ENCODE peak calls at places on chromosomes 2 and 18, in four cellular contexts. One of them, this sample, is unnamed.

GRCh38 chr2:188096910-188097309 is 194.8 kb upstream of the GULP1 start:
- DNase-seq in GM12878: no peak
- DNase-seq in pancreas: no peak
- DNase-seq in endodermal cell: no peak
- DNase-seq in this sample: no peak

GRCh38 chr2:236946871-236947270 is 138.8 kb upstream of the COPS8 start:
- DNase-seq in endodermal cell: peak
- DNase-seq in GM12878: no peak
- DNase-seq in pancreas: no peak
- DNase-seq in this sample: no peak

GRCh38 chr18:26335139-26335933 is 109.1 kb downstream of the TAF4B start:
- DNase-seq in pancreas: no peak
- DNase-seq in GM12878: no peak
- DNase-seq in endodermal cell: no peak
- DNase-seq in this sample: no peak

GRCh38 chr2:58680938-58681337 is 439.8 kb upstream of the FANCL start:
- DNase-seq in endodermal cell: no peak
- DNase-seq in GM12878: no peak
- DNase-seq in pancreas: no peak
- DNase-seq in this sample: no peak

GRCh38 chr18:47175283-47175894 is 775 bp downstream of the IER3IP1 start:
- DNase-seq in GM12878: no peak
- DNase-seq in endodermal cell: no peak
- DNase-seq in pancreas: no peak
- DNase-seq in this sample: no peak

GRCh38 chr2:228039752-228040534 is 141.5 kb downstream of the SPHKAP start:
- DNase-seq in GM12878: no peak
- DNase-seq in pancreas: no peak
- DNase-seq in endodermal cell: no peak
- DNase-seq in this sample: no peak

GRCh38 chr2:210337159-210337558 is 22.2 kb upstream of the MYL1 start:
- DNase-seq in pancreas: no peak
- DNase-seq in GM12878: no peak
- DNase-seq in endodermal cell: peak
- DNase-seq in this sample: no peak

GRCh38 chr2:83068706-83069105 is 1390.4 kb downstream of the SUCLG1 start:
- DNase-seq in pancreas: no peak
- DNase-seq in GM12878: no peak
- DNase-seq in endodermal cell: no peak
- DNase-seq in this sample: no peak

GRCh38 chr2:174878537-174879147 is 114.4 kb upstream of the CHRNA1 start:
- DNase-seq in pancreas: no peak
- DNase-seq in GM12878: no peak
- DNase-seq in endodermal cell: no peak
- DNase-seq in this sample: no peak

GRCh38 chr2:77443076-77443475 is 79.1 kb downstream of the LRRTM4 start:
- DNase-seq in GM12878: no peak
- DNase-seq in pancreas: no peak
- DNase-seq in endodermal cell: no peak
- DNase-seq in this sample: no peak

GRCh38 chr18:26804474-26804873 is 61.0 kb downstream of the AQP4 start:
- DNase-seq in GM12878: no peak
- DNase-seq in pancreas: no peak
- DNase-seq in endodermal cell: peak
- DNase-seq in this sample: no peak

GRCh38 chr18:23069481-23069880 is 65.8 kb upstream of the CABLES1 start:
- DNase-seq in pancreas: no peak
- DNase-seq in GM12878: no peak
- DNase-seq in endodermal cell: no peak
- DNase-seq in this sample: no peak

GRCh38 chr2:60216452-60216995 is 336.9 kb downstream of the BCL11A start:
- DNase-seq in pancreas: no peak
- DNase-seq in GM12878: no peak
- DNase-seq in endodermal cell: no peak
- DNase-seq in this sample: no peak

GRCh38 chr2:197024206-197024605 is 97.7 kb upstream of the PGAP1 start:
- DNase-seq in GM12878: no peak
- DNase-seq in pancreas: no peak
- DNase-seq in endodermal cell: no peak
- DNase-seq in this sample: no peak

GRCh38 chr2:36973320-36973719 is 7.0 kb upstream of the STRN start:
- DNase-seq in pancreas: no peak
- DNase-seq in GM12878: no peak
- DNase-seq in endodermal cell: no peak
- DNase-seq in this sample: no peak

GRCh38 chr18:67367540-67367939 is 149.0 kb downstream of the DSEL start:
- DNase-seq in pancreas: no peak
- DNase-seq in endodermal cell: no peak
- DNase-seq in GM12878: no peak
- DNase-seq in this sample: no peak

GRCh38 chr2:226078656-226079055 is 679.1 kb downstream of the NYAP2 start:
- DNase-seq in endodermal cell: no peak
- DNase-seq in pancreas: no peak
- DNase-seq in GM12878: no peak
- DNase-seq in this sample: no peak

GRCh38 chr2:41717883-41718282 is 329.9 kb upstream of the PKDCC start:
- DNase-seq in GM12878: no peak
- DNase-seq in pancreas: no peak
- DNase-seq in endodermal cell: no peak
- DNase-seq in this sample: no peak

GRCh38 chr2:239057533-239057932 is 209.6 kb downstream of the TWIST2 start:
- DNase-seq in pancreas: no peak
- DNase-seq in endodermal cell: no peak
- DNase-seq in GM12878: no peak
- DNase-seq in this sample: no peak

GRCh38 chr2:98347298-98348065 is 1.2 kb downstream of the CNGA3 start:
- DNase-seq in GM12878: no peak
- DNase-seq in pancreas: no peak
- DNase-seq in endodermal cell: peak
- DNase-seq in this sample: no peak

GRCh38 chr18:78783564-78783960 is 196.1 kb upstream of the SALL3 start:
- DNase-seq in pancreas: no peak
- DNase-seq in endodermal cell: no peak
- DNase-seq in GM12878: no peak
- DNase-seq in this sample: no peak

GRCh38 chr2:168427451-168427850 is 28.6 kb upstream of the CERS6 start:
- DNase-seq in GM12878: no peak
- DNase-seq in endodermal cell: no peak
- DNase-seq in pancreas: no peak
- DNase-seq in this sample: no peak

GRCh38 chr2:168338803-168339437 is 91.5 kb upstream of the STK39 start:
- DNase-seq in GM12878: no peak
- DNase-seq in endodermal cell: no peak
- DNase-seq in pancreas: no peak
- DNase-seq in this sample: no peak

GRCh38 chr18:11561293-11561692 is 48.1 kb upstream of the SLC35G4 start:
- DNase-seq in pancreas: no peak
- DNase-seq in GM12878: no peak
- DNase-seq in endodermal cell: no peak
- DNase-seq in this sample: no peak

GRCh38 chr2:203890733-203891132 is 23.2 kb downstream of the CTLA4 start:
- DNase-seq in pancreas: no peak
- DNase-seq in GM12878: no peak
- DNase-seq in endodermal cell: no peak
- DNase-seq in this sample: no peak

GRCh38 chr18:50107468-50107867 is 87.5 kb downstream of the MYO5B start:
- DNase-seq in pancreas: no peak
- DNase-seq in endodermal cell: peak
- DNase-seq in GM12878: no peak
- DNase-seq in this sample: no peak

GRCh38 chr2:20514596-20515269 is 67.9 kb downstream of the RHOB start:
- DNase-seq in GM12878: no peak
- DNase-seq in endodermal cell: no peak
- DNase-seq in pancreas: no peak
- DNase-seq in this sample: peak

DNA sequence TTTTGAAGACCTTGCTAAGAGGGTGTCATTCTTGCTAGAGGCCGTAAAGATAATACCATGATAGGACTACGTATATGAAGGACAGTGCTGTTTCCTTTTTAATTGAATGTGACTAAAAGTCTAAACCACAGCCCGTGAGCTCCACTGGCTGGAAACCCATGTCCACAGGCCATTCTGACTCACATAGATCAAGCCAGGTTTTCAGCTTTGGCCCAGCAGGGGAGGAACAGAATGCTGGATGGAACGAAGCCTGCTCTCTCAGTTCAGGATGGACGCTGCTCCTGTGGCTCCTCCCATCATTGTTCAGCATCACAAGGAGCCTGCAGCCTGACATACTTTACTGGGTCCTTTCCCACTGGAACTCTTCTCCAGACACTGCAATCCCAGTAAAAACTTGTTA is 47.6 kb downstream of the ALPK2 start:
- DNase-seq in GM12878: no peak
- DNase-seq in pancreas: no peak
- DNase-seq in endodermal cell: peak
- DNase-seq in this sample: no peak
- H3K27ac ChIP-seq in GM12878: no peak
- H3K27ac ChIP-seq in pancreas: no peak
- H3K27ac ChIP-seq in endodermal cell: no peak
- H3K27ac ChIP-seq in this sample: no peak

GRCh38 chr2:11589316-11589940 is 55.6 kb downstream of the GREB1 start:
- DNase-seq in endodermal cell: peak
- DNase-seq in GM12878: no peak
- DNase-seq in pancreas: no peak
- DNase-seq in this sample: no peak
- TF ChIP-seq CTCF in endodermal cell: peak
- TF ChIP-seq CTCF in GM12878: peak
- TF ChIP-seq CTCF in pancreas: no peak
- TF ChIP-seq CTCF in this sample: no peak

GRCh38 chr2:109317471-109318090 is 188.6 kb downstream of the SH3RF3 start:
- DNase-seq in pancreas: no peak
- DNase-seq in GM12878: no peak
- DNase-seq in endodermal cell: no peak
- DNase-seq in this sample: no peak

GRCh38 chr2:109321570-109321969 is 192.6 kb downstream of the SH3RF3 start:
- DNase-seq in pancreas: no peak
- DNase-seq in GM12878: no peak
- DNase-seq in endodermal cell: no peak
- DNase-seq in this sample: no peak

GRCh38 chr2:109318150-109318948 is 189.3 kb downstream of the SH3RF3 start:
- DNase-seq in pancreas: peak
- DNase-seq in GM12878: no peak
- DNase-seq in endodermal cell: no peak
- DNase-seq in this sample: peak

GRCh38 chr2:109320195-109320935 is 191.4 kb downstream of the SH3RF3 start:
- DNase-seq in pancreas: no peak
- DNase-seq in endodermal cell: no peak
- DNase-seq in GM12878: no peak
- DNase-seq in this sample: no peak

DNA sequence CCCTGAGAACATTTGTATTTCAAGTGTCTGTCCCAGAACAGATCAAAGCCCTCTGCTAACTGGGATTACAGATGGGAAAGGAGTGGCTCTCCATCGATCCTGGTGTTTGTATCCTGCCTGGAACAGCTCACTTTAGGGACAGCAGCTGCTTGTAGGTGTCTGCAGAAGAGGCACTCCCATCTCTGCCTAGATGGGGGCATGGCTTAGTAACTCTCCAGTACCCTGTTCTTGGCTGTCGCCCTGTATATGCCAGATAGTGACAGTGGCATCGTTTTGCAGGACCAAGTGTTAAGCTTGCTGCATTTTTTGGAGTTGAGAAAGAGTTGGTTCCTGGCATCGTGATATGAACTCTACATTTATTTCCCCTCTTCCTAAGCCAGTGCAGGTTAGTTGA is 189.9 kb downstream of the SH3RF3 start:
- DNase-seq in GM12878: no peak
- DNase-seq in pancreas: no peak
- DNase-seq in endodermal cell: no peak
- DNase-seq in this sample: no peak
- H3K4me3 ChIP-seq in GM12878: no peak
- H3K4me3 ChIP-seq in pancreas: no peak
- H3K4me3 ChIP-seq in endodermal cell: no peak
- H3K4me3 ChIP-seq in this sample: no peak

GRCh38 chr2:12318427-12319057 is 398.2 kb upstream of the TRIB2 start:
- DNase-seq in GM12878: no peak
- DNase-seq in pancreas: no peak
- DNase-seq in endodermal cell: no peak
- DNase-seq in this sample: no peak
- H3K27ac ChIP-seq in GM12878: no peak
- H3K27ac ChIP-seq in pancreas: no peak
- H3K27ac ChIP-seq in endodermal cell: no peak
- H3K27ac ChIP-seq in this sample: no peak

DNA sequence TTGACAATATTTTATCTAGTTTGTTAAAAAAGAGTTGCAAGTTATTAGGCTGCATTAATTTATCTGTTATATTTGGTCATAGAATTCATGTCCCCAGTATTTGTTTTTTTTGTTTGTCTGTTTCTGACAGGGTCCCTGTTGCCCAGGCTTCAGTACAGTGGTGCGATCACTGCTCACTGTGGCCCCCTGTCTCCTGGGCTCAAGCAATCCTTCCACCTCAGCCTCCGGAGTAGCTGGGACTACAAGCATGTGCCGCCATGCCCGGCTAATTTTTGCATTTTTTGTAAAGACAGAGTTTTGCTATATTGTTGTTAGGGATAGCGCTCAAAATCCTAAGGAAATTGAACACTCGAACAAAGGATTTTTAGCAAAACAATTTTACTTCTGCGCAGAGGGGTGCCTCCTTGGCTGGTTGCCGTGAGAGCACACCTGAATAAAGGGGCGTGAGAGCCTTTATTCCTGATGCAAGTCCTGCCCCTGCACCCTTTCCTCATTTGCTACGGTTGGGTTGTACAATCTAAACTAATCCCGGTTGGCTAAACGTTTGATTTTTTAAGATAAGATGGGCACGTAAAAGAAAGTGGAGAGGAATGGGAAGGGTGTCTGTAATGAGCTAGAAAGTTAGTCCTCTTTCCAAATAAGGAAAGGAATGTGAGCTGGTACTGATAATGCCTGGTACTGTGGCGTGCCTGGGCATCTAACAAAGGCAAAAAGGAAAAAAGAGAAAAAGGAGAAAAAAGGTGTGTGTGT is 65.5 kb downstream of the COMMD1 start:
- DNase-seq in GM12878: no peak
- DNase-seq in pancreas: no peak
- DNase-seq in endodermal cell: peak
- DNase-seq in this sample: no peak
- TF ChIP-seq CTCF in GM12878: no peak
- TF ChIP-seq CTCF in pancreas: no peak
- TF ChIP-seq CTCF in endodermal cell: peak
- TF ChIP-seq CTCF in this sample: no peak

GRCh38 chr2:25201265-25201664 is 32.9 kb upstream of the POMC start:
- DNase-seq in endodermal cell: peak
- DNase-seq in pancreas: no peak
- DNase-seq in GM12878: no peak
- DNase-seq in this sample: no peak

GRCh38 chr2:25201794-25202193 is 33.4 kb upstream of the POMC start:
- DNase-seq in pancreas: no peak
- DNase-seq in endodermal cell: no peak
- DNase-seq in GM12878: no peak
- DNase-seq in this sample: no peak

GRCh38 chr2:25202290-25202689 is 33.9 kb upstream of the POMC start:
- DNase-seq in endodermal cell: no peak
- DNase-seq in GM12878: no peak
- DNase-seq in pancreas: no peak
- DNase-seq in this sample: no peak

GRCh38 chr2:25204190-25204838 is 35.9 kb upstream of the POMC start:
- DNase-seq in pancreas: no peak
- DNase-seq in GM12878: no peak
- DNase-seq in endodermal cell: peak
- DNase-seq in this sample: no peak

GRCh38 chr2:25207078-25207545 is 38.7 kb upstream of the POMC start:
- DNase-seq in pancreas: no peak
- DNase-seq in GM12878: no peak
- DNase-seq in endodermal cell: peak
- DNase-seq in this sample: no peak
- H3K4me3 ChIP-seq in pancreas: no peak
- H3K4me3 ChIP-seq in GM12878: no peak
- H3K4me3 ChIP-seq in endodermal cell: no peak
- H3K4me3 ChIP-seq in this sample: no peak

This sample was measured in dorsolateral prefrontal cortex.